ENCODE peak calls at places on chromosome 2, in four cellular contexts. One of them, this sample, is unnamed.

GRCh38 chr2:85605406-85606115 is 3.1 kb upstream of the TMEM150A start:
- DNase-seq in activated T-helper 9 cell treated with anti-CD3 and anti-CD28 coated beads, Interleukin-2, amount 50 U/mL, for 16 hours: no peak
- DNase-seq in AG08396: peak
- DNase-seq in CD8-positive, alpha-beta memory T cell: no peak
- DNase-seq in this sample: no peak

GRCh38 chr2:27735263-27735904 is 36.1 kb upstream of the MRPL33 start:
- DNase-seq in activated T-helper 9 cell treated with anti-CD3 and anti-CD28 coated beads, Interleukin-2, amount 50 U/mL, for 16 hours: peak
- DNase-seq in AG08396: peak
- DNase-seq in CD8-positive, alpha-beta memory T cell: peak
- DNase-seq in this sample: peak

GRCh38 chr2:217653240-217653639 is 349.6 kb downstream of the TNS1 start:
- DNase-seq in activated T-helper 9 cell treated with anti-CD3 and anti-CD28 coated beads, Interleukin-2, amount 50 U/mL, for 16 hours: no peak
- DNase-seq in AG08396: peak
- DNase-seq in CD8-positive, alpha-beta memory T cell: no peak
- DNase-seq in this sample: peak

GRCh38 chr2:230899287-230899686 is 25.8 kb downstream of the GPR55 start:
- DNase-seq in activated T-helper 9 cell treated with anti-CD3 and anti-CD28 coated beads, Interleukin-2, amount 50 U/mL, for 16 hours: no peak
- DNase-seq in AG08396: no peak
- DNase-seq in CD8-positive, alpha-beta memory T cell: no peak
- DNase-seq in this sample: no peak

GRCh38 chr2:217027414-217027813 is 167.6 kb upstream of the TNP1 start:
- DNase-seq in activated T-helper 9 cell treated with anti-CD3 and anti-CD28 coated beads, Interleukin-2, amount 50 U/mL, for 16 hours: no peak
- DNase-seq in AG08396: no peak
- DNase-seq in CD8-positive, alpha-beta memory T cell: no peak
- DNase-seq in this sample: no peak

GRCh38 chr2:67165141-67165990 is 231.8 kb upstream of the ETAA1 start:
- DNase-seq in activated T-helper 9 cell treated with anti-CD3 and anti-CD28 coated beads, Interleukin-2, amount 50 U/mL, for 16 hours: no peak
- DNase-seq in AG08396: no peak
- DNase-seq in CD8-positive, alpha-beta memory T cell: no peak
- DNase-seq in this sample: no peak

GRCh38 chr2:1993711-1994682 is 249.7 kb upstream of the PXDN start:
- DNase-seq in activated T-helper 9 cell treated with anti-CD3 and anti-CD28 coated beads, Interleukin-2, amount 50 U/mL, for 16 hours: no peak
- DNase-seq in AG08396: no peak
- DNase-seq in CD8-positive, alpha-beta memory T cell: no peak
- DNase-seq in this sample: no peak

GRCh38 chr2:193521523-193521922 is 1326.8 kb upstream of the TMEFF2 start:
- DNase-seq in activated T-helper 9 cell treated with anti-CD3 and anti-CD28 coated beads, Interleukin-2, amount 50 U/mL, for 16 hours: no peak
- DNase-seq in AG08396: no peak
- DNase-seq in CD8-positive, alpha-beta memory T cell: no peak
- DNase-seq in this sample: no peak

GRCh38 chr2:55986700-55987440 is 63.3 kb upstream of the EFEMP1 start:
- DNase-seq in activated T-helper 9 cell treated with anti-CD3 and anti-CD28 coated beads, Interleukin-2, amount 50 U/mL, for 16 hours: no peak
- DNase-seq in AG08396: no peak
- DNase-seq in CD8-positive, alpha-beta memory T cell: no peak
- DNase-seq in this sample: no peak